ENCODE peak calls at places on chromosomes 7 and 10, in four cellular contexts. S, E, D and J are unnamed samples.
A peak's percentile ranks its signal among the peaks of the same experiment; 100 is the strongest.

GRCh38 chr10:43105119-43105792 is 28.4 kb downstream of the RET start:
- DNase-seq in E (peak; percentile 76), D (peak; percentile 26), S (peak; percentile 59), J (peak; percentile 64)

GRCh38 chr10:122352817-122353525 is 21.5 kb upstream of the PLEKHA1 start:
- DNase-seq in S (no peak), D (no peak), E (no peak), J (no peak)

GRCh38 chr7:38909870-38910269 is 879 bp upstream of the VPS41 start:
- DNase-seq in S (no peak), D (no peak), E (no peak), J (no peak)

GRCh38 chr10:46520941-46521340 is 35.5 kb downstream of the GPRIN2 start:
- DNase-seq in E (no peak), S (peak; percentile 78), D (peak; percentile 61), J (peak; percentile 38)

GRCh38 chr7:103811997-103812396 is 177.5 kb downstream of the RELN start:
- DNase-seq in E (no peak), D (no peak), S (peak; percentile 6), J (no peak)

GRCh38 chr10:50279489-50279888 is 28.2 kb upstream of the ASAH2 start:
- DNase-seq in D (peak; percentile 51), S (peak; percentile 34), E (no peak), J (peak; percentile 20)

GRCh38 chr10:19194866-19195265 is 146.3 kb downstream of the MALRD1 start:
- DNase-seq in S (no peak), D (no peak), E (no peak), J (no peak)

GRCh38 chr10:90775351-90776028 is 82.3 kb downstream of the HTR7 start:
- DNase-seq in D (no peak), S (peak; percentile 64), E (no peak), J (no peak)

GRCh38 chr7:70694357-70694908 is 437.5 kb upstream of the GALNT17 start:
- DNase-seq in D (no peak), S (peak; percentile 42), E (no peak), J (no peak)